ENCODE peak calls at places on chromosome 2, in four cellular contexts. T is iPS-NIHi11; J is tibial nerve; I is activated CD4-positive, alpha-beta T cell treated with anti-CD3 and anti-CD28 coated beads, Interleukin-2, amount 10 ng/mL, durations not matched to agents 7 days and 5 days. A is an unnamed sample.

GRCh38 chr2:232029336-232029735 is 67.8 kb downstream of the DIS3L2 start:
- DNase-seq in I (no peak), J (no peak), T (no peak), A (no peak)

GRCh38 chr2:45227347-45227746 is 218.1 kb upstream of the SIX2 start:
- DNase-seq in J (no peak), I (no peak), T (no peak), A (no peak)

GRCh38 chr2:64291181-64291580 is 147.0 kb upstream of the PELI1 start:
- DNase-seq in I (no peak), T (no peak), J (no peak), A (no peak)

GRCh38 chr2:226185613-226186211 is 613.9 kb downstream of the IRS1 start:
- DNase-seq in J (no peak), I (no peak), T (no peak), A (no peak)

GRCh38 chr2:5982217-5982910 is 290.2 kb downstream of the SOX11 start:
- DNase-seq in T (no peak), J (no peak), I (no peak), A (no peak)

GRCh38 chr2:174748948-174749347 is 15.3 kb downstream of the CHRNA1 start:
- DNase-seq in J (peak; percentile 57), T (peak; percentile 83), I (peak; percentile 80), A (peak; percentile 73)

GRCh38 chr2:29522951-29523669 is 398.3 kb downstream of the ALK start:
- DNase-seq in I (no peak), T (no peak), J (no peak), A (no peak)

GRCh38 chr2:234623521-234623991 is 126.7 kb upstream of the ARL4C start:
- DNase-seq in T (peak; percentile 41), I (no peak), J (no peak), A (no peak)

GRCh38 chr2:121810959-121811853 is 55.8 kb downstream of the TSN start:
- DNase-seq in T (peak; percentile 78), I (peak; percentile 9), J (peak; percentile 50), A (no peak)

GRCh38 chr2:226743911-226744310 is 55.7 kb downstream of the IRS1 start:
- DNase-seq in T (no peak), J (no peak), I (no peak), A (no peak)

GRCh38 chr2:42446503-42447271 is 47.1 kb downstream of the KCNG3 start:
- DNase-seq in T (no peak), I (no peak), J (no peak), A (no peak)

GRCh38 chr2:1136071-1136470 is 185.4 kb downstream of the SNTG2 start:
- DNase-seq in I (no peak), T (peak; percentile 35), J (no peak), A (peak; percentile 12)

GRCh38 chr2:100365434-100365833 is 43.1 kb upstream of the LONRF2 start:
- DNase-seq in J (no peak), T (no peak), I (no peak), A (no peak)

GRCh38 chr2:8625399-8626283 is 56.2 kb upstream of the ID2 start:
- DNase-seq in I (no peak), T (no peak), J (no peak), A (no peak)

GRCh38 chr2:141137121-141137693 is 993.6 kb downstream of the LRP1B start:
- DNase-seq in T (no peak), J (no peak), I (no peak), A (no peak)

GRCh38 chr2:877747-878146 is 72.9 kb upstream of the SNTG2 start:
- DNase-seq in I (no peak), T (no peak), J (no peak), A (no peak)

GRCh38 chr2:190766581-190766980 is 114.0 kb upstream of the GLS start:
- DNase-seq in T (no peak), J (no peak), I (no peak), A (no peak)